ENCODE peak calls at places on chromosomes 2 and 18, in nine cellular contexts. H is effector memory CD4-positive, alpha-beta T cell; Y is transverse colon; M is osteoblast; J is mesenchymal stem cell; K is caudate nucleus; W is brain microvascular endothelial cell; B is right lobe of liver; R is thoracic aorta. N is an unnamed sample.

GRCh38 chr2:192195548-192196418 is 1.1 kb upstream of the TMEFF2 start:
- DNase-seq in W (no peak), R (no peak), K (peak), J (peak), B (peak), Y (no peak), M (peak), H (no peak), N (no peak)

GRCh38 chr2:5074738-5075137 is 617.4 kb upstream of the SOX11 start:
- DNase-seq in W (no peak), R (no peak), J (no peak), Y (no peak), B (no peak), K (no peak), H (no peak), M (no peak), N (no peak)

GRCh38 chr18:12376034-12376717 is 851 bp downstream of the AFG3L2 start:
- DNase-seq in M (peak), J (peak), K (no peak), Y (peak), H (no peak), R (no peak), W (peak), B (no peak), N (no peak)

GRCh38 chr2:10784719-10785118 is 27.9 kb downstream of the PDIA6 start:
- DNase-seq in J (no peak), W (no peak), R (no peak), Y (no peak), M (peak), H (no peak), K (no peak), B (no peak), N (no peak)

GRCh38 chr2:204713211-204713610 is 167.9 kb downstream of the PARD3B start:
- DNase-seq in H (no peak), M (no peak), K (no peak), W (no peak), Y (no peak), J (no peak), B (no peak), R (no peak), N (no peak)

GRCh38 chr18:63161728-63162195 is 157.8 kb downstream of the BCL2 start:
- DNase-seq in W (peak), J (peak), B (no peak), Y (peak), R (peak), M (peak), H (peak), K (peak), N (peak)

GRCh38 chr2:35973737-35974132 is 381.8 kb upstream of the CRIM1 start:
- DNase-seq in J (no peak), M (no peak), B (no peak), R (no peak), W (no peak), H (no peak), Y (no peak), K (no peak), N (peak)

GRCh38 chr2:30421551-30422436 is 25.3 kb upstream of the LCLAT1 start:
- DNase-seq in R (no peak), K (no peak), W (peak), B (no peak), Y (no peak), J (peak), H (no peak), M (peak), N (no peak)

GRCh38 chr2:175855794-175856453 is 146.1 kb downstream of the LNPK start:
- DNase-seq in H (no peak), K (no peak), M (peak), J (peak), W (peak), Y (peak), B (no peak), R (peak), N (no peak)

GRCh38 chr2:238560234-238560633 is 133.5 kb downstream of the ASB1 start:
- DNase-seq in W (no peak), K (no peak), Y (no peak), J (no peak), B (no peak), H (no peak), M (peak), R (no peak), N (no peak)

GRCh38 chr2:96931966-96932365 is 54.4 kb downstream of the FAM178B start:
- DNase-seq in B (no peak), K (no peak), R (no peak), J (no peak), W (no peak), M (no peak), Y (no peak), H (no peak), N (no peak)

GRCh38 chr2:233928594-233929351 is 11.6 kb downstream of the TRPM8 start:
- DNase-seq in M (no peak), K (no peak), Y (peak), J (peak), R (no peak), H (no peak), W (peak), B (no peak), N (no peak)

GRCh38 chr2:69604026-69604678 is 39.4 kb downstream of the AAK1 start:
- DNase-seq in H (no peak), M (no peak), B (no peak), R (no peak), J (no peak), K (no peak), Y (no peak), W (no peak), N (no peak)

GRCh38 chr18:79677221-79677620 is 2.4 kb upstream of the CTDP1 start:
- DNase-seq in J (no peak), R (no peak), Y (no peak), H (no peak), K (no peak), W (no peak), M (peak), B (no peak), N (no peak)

GRCh38 chr2:17830053-17831034 is 14.1 kb downstream of the MSGN1 start:
- DNase-seq in R (no peak), B (peak), H (no peak), Y (peak), K (peak), W (peak), J (peak), M (peak), N (peak)

GRCh38 chr2:29879456-29879855 is 41.9 kb downstream of the ALK start:
- DNase-seq in J (no peak), H (no peak), R (no peak), Y (no peak), M (peak), W (no peak), K (no peak), B (no peak), N (no peak)

GRCh38 chr2:155115856-155116255 is 417.4 kb downstream of the KCNJ3 start:
- DNase-seq in Y (no peak), H (no peak), K (no peak), M (no peak), B (no peak), J (no peak), W (no peak), R (no peak), N (no peak)

GRCh38 chr2:86791574-86791973 is 861 bp upstream of the CD8A start:
- DNase-seq in W (no peak), H (no peak), J (no peak), Y (no peak), K (no peak), R (no peak), B (no peak), M (peak), N (no peak)

GRCh38 chr18:23958036-23958435 is 56.5 kb upstream of the TTC39C start:
- DNase-seq in R (peak), K (peak), J (no peak), H (no peak), W (no peak), M (peak), B (peak), Y (peak), N (no peak)

GRCh38 chr2:105919191-105919811 is 174.6 kb downstream of the NCK2 start:
- DNase-seq in K (no peak), H (no peak), M (no peak), J (no peak), R (no peak), W (no peak), Y (peak), B (no peak), N (peak)

GRCh38 chr18:74139414-74139813 is 8.2 kb downstream of the FBXO15 start:
- DNase-seq in Y (no peak), H (no peak), K (no peak), B (no peak), W (no peak), R (no peak), J (no peak), M (no peak), N (no peak)

GRCh38 chr2:141280037-141280436 is 850.8 kb downstream of the LRP1B start:
- DNase-seq in Y (no peak), J (no peak), K (no peak), H (no peak), M (no peak), B (no peak), R (no peak), W (no peak), N (no peak)

GRCh38 chr2:113831156-113831555 is 58.7 kb upstream of the ACTR3 start:
- DNase-seq in Y (no peak), H (no peak), M (peak), K (no peak), W (no peak), B (no peak), R (no peak), J (peak), N (no peak)

GRCh38 chr18:79849328-79850207 is 51.8 kb downstream of the KCNG2 start:
- DNase-seq in H (no peak), B (no peak), J (no peak), K (no peak), W (no peak), M (peak), R (no peak), Y (no peak), N (no peak)

GRCh38 chr2:181312515-181312927 is 144.7 kb upstream of the ITGA4 start:
- DNase-seq in H (peak), W (no peak), J (no peak), M (no peak), B (no peak), R (no peak), Y (peak), K (no peak), N (no peak)

DNA sequence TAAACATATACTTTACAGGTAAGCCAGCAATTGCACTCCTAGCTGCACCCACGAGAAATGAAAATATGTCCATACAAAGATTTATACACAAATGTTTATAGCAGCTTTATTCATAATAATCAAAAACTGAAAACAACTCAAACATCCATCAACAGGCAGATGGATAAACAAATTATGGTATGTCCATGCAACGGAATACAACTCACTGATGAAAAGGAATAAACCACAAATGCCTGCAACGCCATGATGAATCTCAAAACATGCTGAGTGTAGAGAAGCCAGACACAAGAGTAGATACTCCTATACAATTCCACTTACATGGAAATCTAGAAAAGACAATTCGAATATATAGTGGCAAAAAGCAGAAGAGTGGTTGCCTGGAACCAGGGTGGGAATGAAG is 76.0 kb downstream of the EPAS1 start:
- DNase-seq in R (no peak), J (no peak), B (no peak), Y (no peak), H (no peak), K (no peak), W (no peak), M (no peak), N (no peak)
- H3K27ac ChIP-seq in R (no peak), J (no peak), B (no peak), Y (no peak), H (no peak), K (no peak), W (no peak), M (no peak), N (no peak)

DNA sequence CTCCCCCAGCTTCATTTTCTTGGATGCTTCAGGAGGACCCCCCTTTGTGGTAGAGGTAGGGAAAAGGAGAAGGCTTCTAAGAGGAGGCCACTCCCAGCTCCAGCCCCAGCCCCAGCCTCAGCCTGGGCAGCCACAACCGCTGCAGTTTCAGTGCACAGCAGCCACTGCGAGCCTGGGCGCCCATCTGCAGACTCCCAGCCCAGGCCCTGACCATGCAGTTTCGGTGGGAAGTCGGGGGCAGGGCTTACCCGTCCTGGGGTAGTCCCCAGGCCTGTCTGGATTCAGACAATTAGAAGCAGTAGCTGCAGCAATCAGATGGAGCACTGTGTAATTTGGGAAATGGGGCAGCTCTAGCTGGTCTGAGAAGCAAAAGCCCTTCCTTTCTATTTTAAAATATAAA is 28.6 kb downstream of the ITM2C start:
- DNase-seq in Y (peak), W (no peak), J (no peak), K (no peak), B (no peak), M (no peak), R (no peak), H (no peak), N (no peak)
- H3K27ac ChIP-seq in Y (no peak), W (no peak), J (no peak), K (peak), B (no peak), M (no peak), R (no peak), H (no peak), N (no peak)

DNA sequence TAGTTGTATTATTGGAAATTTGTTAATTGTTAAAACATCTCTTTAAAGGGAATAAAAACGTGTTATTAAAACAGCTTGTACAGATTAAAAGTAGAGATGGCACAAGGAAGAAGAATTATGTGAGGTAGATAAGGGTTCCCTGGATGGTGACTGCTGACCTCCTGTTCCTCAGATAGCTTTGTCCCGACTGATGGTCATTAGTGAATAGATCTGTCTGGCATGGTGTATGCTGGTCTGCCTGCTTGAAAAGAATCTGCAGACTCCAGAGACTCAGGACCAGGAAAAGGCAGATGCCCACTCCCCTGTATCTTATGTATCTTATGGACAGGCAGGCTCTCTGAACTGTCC is 5.6 kb upstream of the FARP2 start:
- DNase-seq in H (no peak), Y (no peak), J (no peak), M (no peak), B (no peak), W (no peak), R (no peak), K (no peak), N (no peak)
- H3K27ac ChIP-seq in H (no peak), Y (peak), J (peak), M (no peak), B (no peak), W (no peak), R (no peak), K (no peak), N (no peak)

GRCh38 chr18:46569211-46569610 is 87.8 kb downstream of the LOXHD1 start:
- DNase-seq in J (no peak), H (no peak), R (no peak), W (no peak), B (no peak), Y (no peak), M (no peak), K (no peak), N (no peak)
- H3K27ac ChIP-seq in J (no peak), H (no peak), R (no peak), W (no peak), B (no peak), Y (no peak), M (no peak), K (no peak), N (no peak)

GRCh38 chr18:48693625-48694262 is 154.9 kb downstream of the CTIF start:
- DNase-seq in Y (no peak), W (peak), K (no peak), B (no peak), J (peak), H (no peak), M (no peak), R (no peak), N (peak)
- H3K27ac ChIP-seq in Y (no peak), W (no peak), K (no peak), B (no peak), J (no peak), H (no peak), M (peak), R (peak), N (no peak)

DNA sequence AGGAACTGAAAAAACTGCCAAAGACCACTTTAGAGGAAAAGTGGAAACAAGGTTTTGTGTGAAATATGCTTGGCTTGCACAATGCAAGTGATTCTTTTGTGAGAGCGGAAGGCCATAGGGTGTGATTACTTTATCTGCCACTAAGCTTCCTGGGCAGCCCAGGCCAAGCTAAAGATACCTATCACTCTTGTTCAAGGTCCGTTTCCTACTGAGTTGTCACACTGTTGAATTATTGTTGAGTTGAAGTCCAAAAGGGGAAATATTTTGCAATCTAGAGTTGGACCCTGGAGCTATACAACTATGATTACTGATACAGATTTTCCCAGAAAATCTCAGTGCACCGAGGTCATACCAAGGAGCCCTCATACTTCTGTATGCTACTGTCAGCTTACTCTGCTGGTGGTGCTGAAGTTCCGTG is 72.7 kb upstream of the CTAGE1 start:
- DNase-seq in K (no peak), J (no peak), B (peak), M (no peak), H (no peak), W (no peak), R (no peak), Y (no peak), N (no peak)
- H3K27ac ChIP-seq in K (no peak), J (no peak), B (peak), M (no peak), H (no peak), W (no peak), R (no peak), Y (no peak), N (no peak)

N was measured in Peyer's patch.